ENCODE peak calls at places on chromosome 4, in nine cellular contexts. T is stimulated activated CD8-positive, alpha-beta memory T cell treated with anti-CD3 and anti-CD28 coated beads, Interleukin-2, amount 100 ng/mL, for 1 hour; U is AG10803; W is non-pigmented ciliary epithelial cell; A is hippocampal formation; G is right cardiac atrium; R is NCI-H510A; B is T-helper 2 cell treated with Interferon-gamma antibody and Interleukin-4, amounts not matched to agents 5 μg/mL and 100 μg/mL, for 36 hours; H is astrocyte. N is an unnamed sample.

GRCh38 chr4:17958185-17958584 is 63.4 kb downstream of the LCORL start:
- DNase-seq in U (no peak), W (no peak), B (no peak), T (no peak), R (no peak), A (no peak), G (no peak), H (peak; percentile 4), N (peak; percentile 38)

GRCh38 chr4:149870008-149870407 is 54.4 kb upstream of the IQCM start:
- DNase-seq in B (no peak), H (no peak), R (no peak), U (peak; percentile 35), A (no peak), T (no peak), G (no peak), W (no peak), N (no peak)

GRCh38 chr4:139300431-139301142 is 718 bp upstream of the NAA15 start:
- DNase-seq in B (no peak), H (peak; percentile 64), T (no peak), G (no peak), U (peak; percentile 51), W (no peak), A (no peak), R (no peak), N (peak; percentile 7)

GRCh38 chr4:158094413-158095110 is 78.3 kb downstream of the GASK1B start:
- DNase-seq in R (no peak), A (no peak), T (no peak), W (no peak), U (no peak), B (no peak), G (no peak), H (peak; percentile 96), N (peak; percentile 82)

GRCh38 chr4:163085085-163085484 is 81.6 kb downstream of the NAF1 start:
- DNase-seq in U (no peak), R (no peak), H (no peak), B (no peak), T (no peak), G (no peak), W (no peak), A (no peak), N (no peak)

GRCh38 chr4:10442976-10443375 is 14.2 kb downstream of the ZNF518B start:
- DNase-seq in B (no peak), R (no peak), W (no peak), A (no peak), H (no peak), G (no peak), T (no peak), U (no peak), N (peak; percentile 42)

GRCh38 chr4:56739104-56739777 is 58.1 kb upstream of the HOPX start:
- DNase-seq in A (no peak), B (no peak), G (no peak), R (no peak), T (no peak), W (no peak), H (no peak), U (peak; percentile 43), N (no peak)

GRCh38 chr4:151202851-151203455 is 74.0 kb upstream of the PRSS48 start:
- DNase-seq in U (peak; percentile 68), T (no peak), G (peak; percentile 42), A (no peak), W (no peak), B (no peak), H (peak; percentile 53), R (no peak), N (peak; percentile 20)

GRCh38 chr4:14294611-14295010 is 667.1 kb upstream of the BOD1L1 start:
- DNase-seq in G (no peak), W (no peak), A (no peak), U (peak; percentile 10), R (no peak), B (no peak), T (no peak), H (peak; percentile 30), N (no peak)

GRCh38 chr4:113700602-113701150 is 60.9 kb downstream of the CAMK2D start:
- DNase-seq in U (no peak), H (no peak), T (no peak), W (no peak), G (no peak), A (no peak), B (no peak), R (peak; percentile 8), N (peak; percentile 12)

GRCh38 chr4:52864816-52865215 is 2.7 kb downstream of the RASL11B start:
- DNase-seq in U (peak; percentile 35), W (no peak), A (no peak), H (peak; percentile 64), T (no peak), R (no peak), G (no peak), B (no peak), N (no peak)

GRCh38 chr4:88621763-88622327 is 29.6 kb downstream of the HERC3 start:
- DNase-seq in B (no peak), W (no peak), U (no peak), R (no peak), A (no peak), H (no peak), T (no peak), G (no peak), N (no peak)

GRCh38 chr4:132180020-132180427 is 969.1 kb upstream of the PCDH10 start:
- DNase-seq in R (no peak), G (no peak), H (peak; percentile 92), U (peak; percentile 21), T (no peak), A (no peak), B (no peak), W (peak; percentile 78), N (peak; percentile 32)

GRCh38 chr4:100738388-100739165 is 220.8 kb upstream of the EMCN start:
- DNase-seq in W (peak; percentile 72), T (no peak), U (peak; percentile 68), B (no peak), H (peak; percentile 96), R (no peak), A (no peak), G (no peak), N (peak; percentile 86)

GRCh38 chr4:183823394-183823793 is 81.7 kb upstream of the STOX2 start:
- DNase-seq in W (peak; percentile 75), H (peak; percentile 79), R (no peak), G (peak; percentile 67), A (no peak), B (no peak), T (no peak), U (peak; percentile 75), N (peak; percentile 65)

GRCh38 chr4:40283968-40284367 is 51.2 kb upstream of the CHRNA9 start:
- DNase-seq in B (peak; percentile 85), T (peak; percentile 57), W (no peak), R (no peak), H (peak; percentile 92), U (peak; percentile 31), G (no peak), A (no peak), N (no peak)

GRCh38 chr4:169272265-169272886 is 1.6 kb upstream of the SH3RF1 start:
- DNase-seq in T (no peak), R (no peak), W (no peak), U (peak; percentile 91), A (no peak), G (no peak), H (peak; percentile 81), B (no peak), N (peak; percentile 36)

GRCh38 chr4:145812902-145813301 is 125.7 kb downstream of the ZNF827 start:
- DNase-seq in R (no peak), H (peak; percentile 47), A (no peak), B (no peak), U (no peak), W (peak; percentile 41), T (no peak), G (no peak), N (peak; percentile 89)

GRCh38 chr4:84499065-84499982 is at the start of gene NKX6-1:
- DNase-seq in G (peak; percentile 75), T (no peak), R (peak; percentile 94), A (no peak), W (peak; percentile 35), B (no peak), H (peak; percentile 70), U (peak; percentile 69), N (peak; percentile 79)

GRCh38 chr4:159191989-159192388 is 89.1 kb downstream of the RAPGEF2 start:
- DNase-seq in A (no peak), G (no peak), H (peak; percentile 83), T (no peak), B (no peak), R (no peak), U (peak; percentile 59), W (peak; percentile 54), N (peak; percentile 61)

GRCh38 chr4:92303621-92304027 is at the start of gene GRID2:
- DNase-seq in G (peak; percentile 59), U (no peak), B (no peak), H (peak; percentile 6), A (peak; percentile 82), W (no peak), R (no peak), T (no peak), N (no peak)

GRCh38 chr4:151415978-151416377 is 7.0 kb downstream of the FHIP1A start:
- DNase-seq in A (no peak), B (no peak), R (no peak), T (no peak), H (peak; percentile 87), U (peak; percentile 78), W (no peak), G (no peak), N (peak; percentile 44)

GRCh38 chr4:32147446-32148064 is 1427.4 kb downstream of the PCDH7 start:
- DNase-seq in G (no peak), U (no peak), B (no peak), T (no peak), A (no peak), H (no peak), R (no peak), W (no peak), N (no peak)

GRCh38 chr4:150131581-150132228 is 53.5 kb downstream of the DCLK2 start:
- DNase-seq in B (no peak), H (no peak), W (no peak), G (no peak), R (no peak), T (no peak), A (no peak), U (peak; percentile 38), N (no peak)

GRCh38 chr4:82584921-82585320 is 23.1 kb upstream of the TMEM150C start:
- DNase-seq in G (no peak), H (no peak), T (no peak), B (no peak), R (no peak), W (no peak), A (no peak), U (no peak), N (no peak)

GRCh38 chr4:105474110-105474518 is 252 bp upstream of the PPA2 start:
- DNase-seq in T (no peak), W (no peak), B (no peak), A (peak; percentile 83), G (peak; percentile 95), H (no peak), U (peak; percentile 81), R (no peak), N (no peak)

GRCh38 chr4:72942565-72942964 is 127.0 kb downstream of the COX18 start:
- DNase-seq in G (no peak), U (no peak), W (no peak), R (no peak), H (no peak), B (no peak), A (no peak), T (no peak), N (no peak)

GRCh38 chr4:94511591-94511990 is 59.8 kb downstream of the PDLIM5 start:
- DNase-seq in A (no peak), T (no peak), R (no peak), W (no peak), G (no peak), U (no peak), H (no peak), B (no peak), N (no peak)

GRCh38 chr4:45502471-45502870 is 621.4 kb downstream of the GABRG1 start:
- DNase-seq in U (no peak), B (no peak), T (no peak), A (no peak), W (no peak), G (no peak), H (no peak), R (no peak), N (no peak)

GRCh38 chr4:145904413-145905177 is 34.0 kb downstream of the ZNF827 start:
- DNase-seq in T (no peak), R (no peak), A (no peak), W (no peak), G (no peak), U (no peak), B (no peak), H (no peak), N (no peak)

GRCh38 chr4:142156246-142156645 is 519.9 kb downstream of the IL15 start:
- DNase-seq in W (no peak), R (no peak), T (no peak), H (no peak), B (no peak), G (no peak), A (no peak), U (peak; percentile 50), N (no peak)